ENCODE peak calls at places on chromosomes 13 and 19, in ten cellular contexts. P is effector memory CD8-positive, alpha-beta T cell; I is hepatic stellate cell; Q is AG04450; A is HTR-8/SVneo; H is epithelial cell of prostate; N is naive thymus-derived CD8-positive, alpha-beta T cell; E is HT-29; F is bronchial epithelial cell; U is Jurkat, Clone E6-1. C is an unnamed sample.

GRCh38 chr19:42333975-42334696 is 8.7 kb downstream of the MEGF8 start:
- DNase-seq in P (no peak), I (no peak), Q (no peak), A (no peak), H (no peak), N (no peak), E (no peak), F (no peak), U (no peak), C (no peak)

GRCh38 chr19:29690842-29691241 is 24.2 kb downstream of the C19orf12 start:
- DNase-seq in P (peak; percentile 56), I (no peak), Q (no peak), A (no peak), H (no peak), N (no peak), E (peak; percentile 62), F (peak; percentile 22), U (peak; percentile 69), C (peak; percentile 49)

GRCh38 chr19:41298327-41298964 is 11.5 kb upstream of the CCDC97 start:
- DNase-seq in P (peak; percentile 64), I (peak; percentile 96), Q (peak; percentile 48), A (no peak), H (no peak), N (no peak), E (peak; percentile 46), F (no peak), U (no peak), C (peak; percentile 81)

GRCh38 chr13:112808377-112809140 is 118.7 kb downstream of the ATP11A start:
- DNase-seq in P (no peak), I (no peak), Q (no peak), A (no peak), H (no peak), N (no peak), E (no peak), F (no peak), U (no peak), C (no peak)

GRCh38 chr19:5590151-5590864 is 22.6 kb upstream of the TINCR start:
- DNase-seq in P (no peak), I (no peak), Q (no peak), A (no peak), H (no peak), N (no peak), E (no peak), F (no peak), U (no peak), C (no peak)

GRCh38 chr13:75194717-75195116 is 287.3 kb downstream of the TBC1D4 start:
- DNase-seq in P (no peak), I (no peak), Q (no peak), A (no peak), H (no peak), N (no peak), E (no peak), F (no peak), U (no peak), C (no peak)

GRCh38 chr19:19371056-19371455 is 34.4 kb upstream of the GATAD2A start:
- DNase-seq in P (no peak), I (no peak), Q (no peak), A (no peak), H (no peak), N (no peak), E (no peak), F (no peak), U (no peak), C (no peak)

GRCh38 chr19:54188224-54188871 is 1.0 kb downstream of the MBOAT7 start:
- DNase-seq in P (no peak), I (peak; percentile 79), Q (no peak), A (no peak), H (no peak), N (no peak), E (peak; percentile 79), F (no peak), U (peak; percentile 54), C (peak; percentile 88)

GRCh38 chr13:48491423-48492122 is 41.3 kb downstream of the RCBTB2 start:
- DNase-seq in P (no peak), I (no peak), Q (no peak), A (no peak), H (no peak), N (no peak), E (no peak), F (no peak), U (no peak), C (peak; percentile 21)

GRCh38 chr19:30703645-30704044 is 331.5 kb downstream of the ZNF536 start:
- DNase-seq in P (no peak), I (no peak), Q (no peak), A (no peak), H (no peak), N (no peak), E (no peak), F (no peak), U (no peak), C (no peak)

GRCh38 chr13:95087746-95088305 is 213.4 kb downstream of the ABCC4 start:
- DNase-seq in P (no peak), I (peak; percentile 27), Q (no peak), A (no peak), H (no peak), N (no peak), E (peak; percentile 60), F (peak; percentile 78), U (no peak), C (peak; percentile 85)